ENCODE peak calls at places on chromosome 4, in nine cellular contexts. One of them, this sample, is unnamed.

GRCh38 chr4:110630621-110631402 is 7.9 kb upstream of the PITX2 start:
- DNase-seq in PC-9: no peak
- DNase-seq in caudate nucleus: no peak
- DNase-seq in cardiac muscle cell: no peak
- DNase-seq in naive thymus-derived CD8-positive, alpha-beta T cell: no peak
- DNase-seq in HT1080: no peak
- DNase-seq in DMS79: no peak
- DNase-seq in iris pigment epithelial cell: peak; percentile 69
- DNase-seq in Right ventricle myocardium superior: no peak
- DNase-seq in this sample: no peak

GRCh38 chr4:71765349-71765748 is 18.5 kb downstream of the GC start:
- DNase-seq in cardiac muscle cell: peak; percentile 2
- DNase-seq in HT1080: no peak
- DNase-seq in naive thymus-derived CD8-positive, alpha-beta T cell: no peak
- DNase-seq in PC-9: no peak
- DNase-seq in iris pigment epithelial cell: peak; percentile 22
- DNase-seq in DMS79: no peak
- DNase-seq in caudate nucleus: no peak
- DNase-seq in Right ventricle myocardium superior: no peak
- DNase-seq in this sample: no peak

GRCh38 chr4:158599150-158599549 is 72.5 kb downstream of the C4orf46 start:
- DNase-seq in PC-9: no peak
- DNase-seq in iris pigment epithelial cell: no peak
- DNase-seq in HT1080: no peak
- DNase-seq in Right ventricle myocardium superior: no peak
- DNase-seq in cardiac muscle cell: no peak
- DNase-seq in naive thymus-derived CD8-positive, alpha-beta T cell: no peak
- DNase-seq in caudate nucleus: no peak
- DNase-seq in DMS79: no peak
- DNase-seq in this sample: no peak

GRCh38 chr4:25442863-25443307 is 65.8 kb downstream of the ANAPC4 start:
- DNase-seq in DMS79: no peak
- DNase-seq in Right ventricle myocardium superior: no peak
- DNase-seq in iris pigment epithelial cell: no peak
- DNase-seq in PC-9: no peak
- DNase-seq in caudate nucleus: no peak
- DNase-seq in HT1080: no peak
- DNase-seq in cardiac muscle cell: no peak
- DNase-seq in naive thymus-derived CD8-positive, alpha-beta T cell: no peak
- DNase-seq in this sample: no peak

GRCh38 chr4:1252928-1253492 is 4.1 kb upstream of the CTBP1 start:
- DNase-seq in iris pigment epithelial cell: no peak
- DNase-seq in PC-9: no peak
- DNase-seq in Right ventricle myocardium superior: no peak
- DNase-seq in DMS79: no peak
- DNase-seq in cardiac muscle cell: no peak
- DNase-seq in naive thymus-derived CD8-positive, alpha-beta T cell: no peak
- DNase-seq in caudate nucleus: no peak
- DNase-seq in HT1080: no peak
- DNase-seq in this sample: no peak

GRCh38 chr4:100189820-100190642 is at the start of gene DDIT4L:
- DNase-seq in iris pigment epithelial cell: peak; percentile 34
- DNase-seq in Right ventricle myocardium superior: peak; percentile 49
- DNase-seq in naive thymus-derived CD8-positive, alpha-beta T cell: no peak
- DNase-seq in HT1080: no peak
- DNase-seq in caudate nucleus: peak; percentile 29
- DNase-seq in DMS79: no peak
- DNase-seq in PC-9: peak; percentile 33
- DNase-seq in cardiac muscle cell: peak; percentile 56
- DNase-seq in this sample: peak; percentile 10

GRCh38 chr4:121164291-121164690 is at the start of gene TNIP3:
- DNase-seq in naive thymus-derived CD8-positive, alpha-beta T cell: no peak
- DNase-seq in PC-9: no peak
- DNase-seq in cardiac muscle cell: peak; percentile 87
- DNase-seq in Right ventricle myocardium superior: no peak
- DNase-seq in iris pigment epithelial cell: peak; percentile 81
- DNase-seq in caudate nucleus: no peak
- DNase-seq in DMS79: no peak
- DNase-seq in HT1080: peak; percentile 53
- DNase-seq in this sample: no peak

GRCh38 chr4:110510955-110511544 is 35.1 kb downstream of the ENPEP start:
- DNase-seq in iris pigment epithelial cell: peak; percentile 65
- DNase-seq in cardiac muscle cell: peak; percentile 76
- DNase-seq in Right ventricle myocardium superior: no peak
- DNase-seq in PC-9: no peak
- DNase-seq in naive thymus-derived CD8-positive, alpha-beta T cell: no peak
- DNase-seq in HT1080: peak; percentile 51
- DNase-seq in caudate nucleus: no peak
- DNase-seq in DMS79: peak; percentile 4
- DNase-seq in this sample: peak; percentile 32

GRCh38 chr4:47002593-47002992 is 9.2 kb upstream of the GABRA4 start:
- DNase-seq in naive thymus-derived CD8-positive, alpha-beta T cell: no peak
- DNase-seq in PC-9: no peak
- DNase-seq in Right ventricle myocardium superior: no peak
- DNase-seq in HT1080: peak; percentile 13
- DNase-seq in caudate nucleus: no peak
- DNase-seq in iris pigment epithelial cell: peak; percentile 24
- DNase-seq in DMS79: no peak
- DNase-seq in cardiac muscle cell: peak; percentile 15
- DNase-seq in this sample: no peak

GRCh38 chr4:5870701-5871100 is 22.2 kb downstream of the CRMP1 start:
- DNase-seq in naive thymus-derived CD8-positive, alpha-beta T cell: no peak
- DNase-seq in caudate nucleus: no peak
- DNase-seq in iris pigment epithelial cell: no peak
- DNase-seq in PC-9: no peak
- DNase-seq in cardiac muscle cell: no peak
- DNase-seq in HT1080: peak; percentile 27
- DNase-seq in Right ventricle myocardium superior: no peak
- DNase-seq in DMS79: no peak
- DNase-seq in this sample: no peak

GRCh38 chr4:48225368-48226141 is 44.1 kb downstream of the TEC start:
- DNase-seq in DMS79: no peak
- DNase-seq in cardiac muscle cell: no peak
- DNase-seq in naive thymus-derived CD8-positive, alpha-beta T cell: no peak
- DNase-seq in iris pigment epithelial cell: no peak
- DNase-seq in caudate nucleus: no peak
- DNase-seq in Right ventricle myocardium superior: no peak
- DNase-seq in PC-9: no peak
- DNase-seq in HT1080: no peak
- DNase-seq in this sample: no peak

GRCh38 chr4:97104006-97104405 is 1039.3 kb downstream of the STPG2 start:
- DNase-seq in HT1080: no peak
- DNase-seq in Right ventricle myocardium superior: no peak
- DNase-seq in iris pigment epithelial cell: no peak
- DNase-seq in PC-9: no peak
- DNase-seq in caudate nucleus: no peak
- DNase-seq in cardiac muscle cell: no peak
- DNase-seq in naive thymus-derived CD8-positive, alpha-beta T cell: no peak
- DNase-seq in DMS79: no peak
- DNase-seq in this sample: no peak

GRCh38 chr4:75736862-75737261 is 12.5 kb downstream of the USO1 start:
- DNase-seq in Right ventricle myocardium superior: no peak
- DNase-seq in naive thymus-derived CD8-positive, alpha-beta T cell: no peak
- DNase-seq in DMS79: no peak
- DNase-seq in caudate nucleus: no peak
- DNase-seq in HT1080: no peak
- DNase-seq in cardiac muscle cell: peak; percentile 55
- DNase-seq in iris pigment epithelial cell: peak; percentile 43
- DNase-seq in PC-9: no peak
- DNase-seq in this sample: no peak

This sample was measured in naive B cell.